ENCODE peak calls at places on chromosomes 3 and 15, in four cellular contexts. U, O, L and H are unnamed samples.

GRCh38 chr3:33437556-33438283 is 2.5 kb downstream of the UBP1 start:
- DNase-seq in L (no peak), O (no peak), U (no peak), H (no peak)

GRCh38 chr3:40780341-40780800 is 255.6 kb downstream of the ZNF621 start:
- DNase-seq in O (no peak), U (no peak), L (no peak), H (no peak)

GRCh38 chr3:78003090-78003489 is 963.2 kb downstream of the ROBO2 start:
- DNase-seq in O (no peak), L (no peak), U (no peak), H (no peak)

GRCh38 chr3:182565916-182566524 is 227.3 kb upstream of the ATP11B start:
- DNase-seq in U (no peak), O (no peak), L (no peak), H (no peak)

GRCh38 chr3:146044046-146044445 is 116.9 kb downstream of the PLOD2 start:
- DNase-seq in O (no peak), U (no peak), L (no peak), H (no peak)

GRCh38 chr15:64975390-64975789 is 14.3 kb downstream of the SPG21 start:
- DNase-seq in L (no peak), U (no peak), O (no peak), H (no peak)

GRCh38 chr3:53044371-53045106 is 1.3 kb downstream of the SFMBT1 start:
- DNase-seq in L (peak), U (no peak), O (peak), H (peak)

GRCh38 chr3:182490601-182491485 is 302.5 kb upstream of the ATP11B start:
- DNase-seq in O (peak), L (no peak), U (no peak), H (no peak)

GRCh38 chr3:169923831-169924230 is 12.5 kb downstream of the SAMD7 start:
- DNase-seq in U (no peak), L (no peak), O (no peak), H (no peak)

GRCh38 chr3:152071924-152072323 is 196.8 kb upstream of the MBNL1 start:
- DNase-seq in U (no peak), L (peak), O (no peak), H (peak)

GRCh38 chr3:176855901-176856486 is 341.3 kb downstream of the TBL1XR1 start:
- DNase-seq in U (no peak), O (no peak), L (no peak), H (no peak)

GRCh38 chr3:114221165-114221880 is 16.1 kb downstream of the ZNF80 start:
- DNase-seq in O (no peak), U (no peak), L (no peak), H (peak)

DNA sequence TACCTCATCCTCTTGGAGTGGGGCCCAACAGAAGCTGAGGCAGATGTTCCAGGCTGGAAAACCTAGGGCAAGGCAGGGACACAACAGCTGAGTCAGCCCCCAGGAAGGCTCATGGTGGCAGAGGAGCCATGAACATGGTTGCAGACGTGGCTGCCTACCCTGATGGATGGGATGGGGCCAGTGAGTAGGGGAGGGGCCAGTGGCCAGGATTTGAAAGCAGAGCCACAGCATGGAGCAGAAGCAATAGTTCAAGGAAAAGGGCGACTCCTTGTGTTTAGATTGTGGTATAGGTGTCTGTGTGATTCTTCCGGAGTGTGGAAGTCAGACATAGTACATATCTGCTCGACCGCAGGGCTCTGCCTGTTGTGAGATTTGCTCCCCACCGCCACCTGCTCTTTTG is 24.2 kb downstream of the PXYLP1 start:
- DNase-seq in U (no peak), O (peak), L (peak), H (peak)
- TF ChIP-seq CTCF in U (no peak), O (peak), L (peak), H (peak)

DNA sequence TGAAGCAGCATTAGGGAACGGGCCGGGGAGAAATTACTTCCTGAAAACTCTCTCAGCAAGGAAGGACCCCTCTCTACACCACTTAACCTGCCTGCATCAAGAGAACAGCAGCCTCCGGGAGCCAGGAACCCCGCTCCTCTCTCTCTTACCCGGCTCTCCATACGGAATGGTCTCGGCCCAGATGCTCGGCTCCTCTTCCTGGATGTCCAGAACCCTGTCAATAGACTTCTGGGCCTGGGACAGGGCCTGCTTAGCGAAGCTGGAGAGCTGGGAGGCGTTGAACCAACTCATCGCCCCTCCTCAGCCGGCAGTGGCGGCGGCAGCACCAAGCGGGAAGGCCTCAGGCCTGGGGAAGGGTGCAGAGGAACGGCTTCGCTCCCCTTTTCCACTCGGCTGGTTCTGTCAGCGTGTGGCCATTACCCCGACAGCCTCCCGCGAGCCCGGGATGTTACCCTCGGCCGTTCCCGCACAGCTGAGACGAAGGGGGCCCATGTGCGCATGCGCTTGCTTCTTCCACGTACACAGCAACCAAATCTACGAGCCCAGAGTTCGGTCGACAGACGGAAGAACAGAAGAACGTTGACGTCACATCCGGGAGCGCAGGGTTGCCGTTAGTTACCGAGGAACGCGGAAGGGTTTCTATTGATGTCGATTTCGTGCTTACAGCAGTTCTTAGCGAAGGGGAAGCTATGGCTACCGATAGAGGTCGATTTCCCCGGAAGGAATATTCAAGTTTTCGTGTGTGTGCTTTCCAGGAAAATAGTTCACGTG is at the start of gene TMF1:
- DNase-seq in L (peak), O (peak), U (peak), H (peak)
- TF ChIP-seq CTCF in L (no peak), O (no peak), U (no peak), H (no peak)

DNA sequence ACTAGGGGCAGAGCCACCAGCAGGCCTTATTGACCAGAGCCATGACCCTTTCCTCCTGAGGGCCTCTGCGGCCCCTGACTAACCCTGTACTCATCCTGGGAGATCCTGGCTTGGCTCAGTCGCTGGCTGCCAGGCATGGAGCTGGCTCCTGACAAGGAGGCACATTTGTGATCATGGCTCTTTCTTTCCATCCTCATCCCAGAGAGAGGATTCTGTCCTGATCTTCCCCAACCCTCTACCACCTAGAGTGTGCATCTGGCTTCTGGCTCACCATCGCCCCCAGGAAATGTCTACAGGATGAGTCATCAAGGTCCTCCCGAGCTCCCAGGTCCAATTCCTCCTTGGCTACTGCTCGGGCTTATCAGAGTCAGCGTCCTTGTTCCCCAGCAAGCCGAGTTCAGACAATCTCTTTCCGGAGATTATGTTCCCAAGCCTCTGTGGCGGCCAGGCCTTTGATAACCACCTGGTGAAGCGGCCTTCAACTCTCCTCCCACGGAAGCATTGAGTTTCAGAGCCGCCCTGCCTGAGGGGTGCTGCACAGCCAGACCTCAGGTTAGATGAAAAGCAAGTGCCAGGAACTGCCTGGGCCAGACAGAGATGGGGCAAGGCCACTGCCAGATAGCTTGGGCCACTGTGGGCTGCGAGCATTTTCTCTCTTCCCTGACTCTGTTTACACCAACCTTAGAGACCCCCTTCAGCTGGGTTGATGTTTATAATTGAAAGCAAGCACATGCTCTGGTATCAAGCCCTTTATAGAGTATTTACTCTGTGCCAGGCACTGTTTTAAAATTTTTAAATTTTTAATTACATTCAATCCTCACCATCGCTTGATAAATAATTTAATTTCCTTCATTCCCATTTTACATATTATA is 44.3 kb upstream of the MRPS22 start:
- DNase-seq in L (no peak), O (peak), U (no peak), H (no peak)
- TF ChIP-seq CTCF in L (no peak), O (no peak), U (no peak), H (no peak)

DNA sequence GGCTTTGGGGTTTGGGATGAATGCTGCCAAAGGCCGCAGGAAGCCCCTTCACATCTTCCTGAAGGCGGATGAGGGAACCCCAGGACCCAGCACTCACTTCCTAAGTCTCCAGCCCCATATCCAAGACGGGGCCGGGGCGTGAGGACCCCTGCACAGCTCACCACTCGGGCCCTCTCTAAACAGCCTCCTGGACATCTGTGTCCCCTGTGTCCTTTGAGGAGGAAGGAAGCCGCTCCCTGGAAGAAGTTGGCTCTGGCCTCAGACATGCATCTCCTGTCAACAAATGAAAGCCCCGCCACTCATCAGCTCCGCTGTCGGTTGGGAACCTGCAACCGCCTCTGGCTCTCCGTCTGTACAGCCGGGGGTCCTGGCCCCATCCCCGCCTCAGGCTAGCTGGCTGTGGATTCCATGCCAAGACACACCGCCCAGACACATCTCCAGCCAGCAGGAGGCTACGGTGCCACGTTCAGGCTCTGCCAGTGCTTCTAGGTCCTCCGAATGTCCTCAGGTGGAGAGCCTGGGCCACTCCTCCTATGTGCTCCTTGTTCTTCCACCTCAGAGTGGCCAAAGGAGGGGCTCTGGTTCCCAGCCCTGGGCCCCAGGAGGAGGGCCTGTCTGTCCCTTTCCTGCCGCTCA is 140.0 kb upstream of the MEF2A start:
- DNase-seq in O (no peak), U (no peak), L (no peak), H (no peak)
- TF ChIP-seq CTCF in O (no peak), U (no peak), L (no peak), H (no peak)

DNA sequence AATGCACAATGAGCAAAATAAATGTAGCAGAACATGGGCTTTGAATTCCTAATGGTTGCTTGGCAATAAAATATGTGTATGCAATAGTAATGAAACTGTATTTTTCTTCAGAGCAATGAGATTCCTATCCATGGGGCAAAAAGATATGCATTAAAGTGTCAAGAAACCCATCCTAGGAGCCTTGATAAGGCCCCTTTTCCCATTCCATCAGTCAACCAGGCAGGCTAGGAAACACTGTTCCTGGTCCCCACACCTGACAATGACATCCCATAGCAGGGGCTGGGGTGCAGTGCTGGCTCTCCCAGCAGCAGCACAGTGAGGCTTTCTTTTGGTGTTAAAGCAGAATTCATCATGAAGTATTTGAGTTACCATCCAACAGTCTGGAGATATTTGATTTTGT is 113.3 kb upstream of the AGTR1 start:
- DNase-seq in O (no peak), U (no peak), L (no peak), H (no peak)
- TF ChIP-seq CTCF in O (no peak), U (no peak), L (no peak), H (no peak)

DNA sequence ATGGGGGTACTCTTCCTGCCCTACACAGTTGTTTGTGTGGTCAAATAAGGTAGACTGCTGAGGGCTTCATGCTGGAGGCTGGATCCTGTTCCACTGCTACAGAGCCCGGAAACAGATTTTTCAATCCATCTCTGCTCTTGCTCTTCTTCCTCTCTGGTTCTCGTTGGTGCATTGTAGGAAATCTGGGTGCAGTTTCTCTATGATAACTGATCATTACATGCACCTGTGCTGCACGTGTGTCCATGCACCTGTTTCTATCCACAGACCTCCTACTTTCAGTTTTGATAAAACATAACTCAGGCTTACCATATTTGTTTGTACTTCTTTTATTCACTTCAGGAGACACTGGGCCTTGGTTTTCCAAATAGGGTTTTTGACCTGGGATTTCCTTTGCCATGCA is 21.3 kb downstream of the MINAR1 start:
- DNase-seq in O (no peak), U (no peak), L (no peak), H (no peak)
- TF ChIP-seq CTCF in O (no peak), U (no peak), L (no peak), H (no peak)

GRCh38 chr3:129120254-129121004 is 1.2 kb downstream of the RAB43 start:
- DNase-seq in L (peak), O (peak), U (peak), H (peak)
- TF ChIP-seq CTCF in L (no peak), O (no peak), U (no peak), H (no peak)

DNA sequence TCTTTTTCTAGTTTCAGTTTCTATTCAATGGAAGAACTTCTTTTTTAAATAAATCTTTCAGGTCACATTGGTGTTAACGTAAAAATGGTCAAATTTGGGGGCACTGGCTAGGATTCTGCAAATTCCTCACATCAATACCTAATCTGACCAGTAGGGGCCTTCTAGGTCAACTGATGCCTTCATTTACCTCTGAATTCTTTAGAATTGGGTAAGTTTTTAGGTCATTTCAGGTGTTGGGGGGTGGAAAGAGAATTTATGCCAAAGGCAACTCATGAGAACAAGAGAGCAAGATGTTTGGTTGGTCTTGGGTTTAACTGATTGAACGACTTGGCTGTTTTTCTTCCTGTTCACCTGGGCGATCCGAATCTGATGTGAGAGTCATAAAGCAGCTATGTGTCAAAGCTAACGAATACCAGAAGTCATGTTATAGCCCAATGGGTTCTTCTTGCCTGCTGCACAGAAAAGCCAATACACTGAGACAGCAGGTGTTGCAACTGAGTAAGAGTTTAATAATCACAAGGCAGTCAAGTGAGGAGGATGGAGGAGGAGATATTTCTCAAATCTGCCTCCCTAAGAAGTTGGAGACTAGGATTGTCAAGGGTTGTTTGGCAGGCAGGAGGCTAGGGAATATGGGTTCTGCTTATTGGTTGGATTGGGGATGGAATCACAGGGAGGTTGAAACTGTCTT is 15.3 kb downstream of the LRRC49 start:
- DNase-seq in L (no peak), U (no peak), O (no peak), H (no peak)
- TF ChIP-seq CTCF in L (no peak), U (peak), O (no peak), H (peak)